ENCODE peak calls at places on chromosomes 3 and 15, in eight cellular contexts. Q is spleen, G is upper lobe of right lung, O is fibroblast of lung, U is heart left ventricle, Y is cardiac muscle cell, J is body of pancreas, L is hepatocyte. H is an unnamed sample.

GRCh38 chr15:96540283-96540682 is 209.8 kb downstream of the NR2F2 start:
- DNase-seq in L (no peak), Y (no peak), G (no peak), Q (no peak), O (no peak), J (no peak), U (no peak), H (no peak)

GRCh38 chr3:134074790-134075567 is 45.3 kb upstream of the SLCO2A1 start:
- DNase-seq in J (no peak), G (no peak), U (no peak), Y (no peak), Q (peak; percentile 59), O (no peak), L (no peak), H (no peak)

GRCh38 chr3:132659370-132660055 is at the start of gene ACAD11:
- DNase-seq in Q (peak; percentile 89), L (peak; percentile 78), G (peak; percentile 94), Y (peak; percentile 83), U (peak; percentile 78), J (peak; percentile 79), O (peak; percentile 81), H (peak; percentile 79)

GRCh38 chr3:14717307-14717706 is 42.4 kb downstream of the C3orf20 start:
- DNase-seq in Y (no peak), O (no peak), J (no peak), Q (no peak), L (no peak), U (no peak), G (no peak), H (no peak)

GRCh38 chr3:195226445-195226844 is 44.5 kb downstream of the XXYLT1 start:
- DNase-seq in O (no peak), Q (peak; percentile 47), J (no peak), L (no peak), Y (no peak), U (no peak), G (peak; percentile 30), H (peak; percentile 24)

GRCh38 chr15:67185621-67186225 is 68.7 kb downstream of the AAGAB start:
- DNase-seq in L (no peak), Y (no peak), Q (no peak), G (no peak), J (no peak), U (no peak), O (peak; percentile 60), H (peak; percentile 51)

GRCh38 chr3:45261333-45262110 is 35.4 kb upstream of the TMEM158 start:
- DNase-seq in G (no peak), O (no peak), Y (no peak), U (no peak), L (no peak), Q (no peak), J (no peak), H (no peak)

GRCh38 chr3:175485436-175485835 is 626.3 kb downstream of the NAALADL2 start:
- DNase-seq in L (no peak), G (no peak), U (no peak), J (no peak), Q (no peak), Y (no peak), O (no peak), H (no peak)

GRCh38 chr3:141570068-141570467 is 83.2 kb downstream of the RASA2 start:
- DNase-seq in L (no peak), G (no peak), J (no peak), Q (no peak), U (no peak), O (no peak), Y (no peak), H (no peak)

GRCh38 chr15:30791239-30791638 is 112.5 kb upstream of the FAN1 start:
- DNase-seq in J (peak; percentile 15), Q (no peak), G (no peak), O (no peak), Y (no peak), U (no peak), L (no peak), H (no peak)

GRCh38 chr3:178334239-178334638 is 202.0 kb upstream of the KCNMB2 start:
- DNase-seq in U (no peak), G (no peak), Q (peak; percentile 36), J (no peak), Y (no peak), O (no peak), L (no peak), H (no peak)

GRCh38 chr3:12644297-12644937 is 19.5 kb downstream of the RAF1 start:
- DNase-seq in L (no peak), Y (no peak), J (no peak), G (no peak), U (no peak), O (peak; percentile 92), Q (no peak), H (no peak)
- H3K4me3 ChIP-seq in L (no peak overlapping the region), Y (no peak overlapping the region), J (no peak overlapping the region), G (no peak overlapping the region), U (no peak overlapping the region), O (no peak overlapping the region), Q (no peak overlapping the region), H (no peak overlapping the region)

DNA sequence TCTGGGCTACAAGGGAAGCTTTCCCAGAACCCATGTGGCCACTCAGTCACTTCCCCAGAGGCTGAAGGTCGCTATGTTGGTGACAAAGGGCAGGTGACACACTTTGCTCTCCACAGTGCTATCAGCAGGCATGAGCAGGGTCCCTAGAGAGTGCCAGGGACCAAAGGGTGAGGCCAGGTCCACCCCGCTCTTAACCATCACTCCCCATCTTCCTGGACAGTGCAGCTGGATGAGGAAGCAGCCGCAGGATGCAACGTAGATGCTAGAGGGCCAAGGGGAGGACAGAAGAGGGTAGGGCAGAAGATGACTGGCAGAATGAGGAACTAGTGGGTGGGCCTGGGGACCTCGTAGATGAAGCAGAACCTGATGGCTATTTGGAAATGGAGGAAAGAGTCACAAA is 13.6 kb upstream of the LTF start:
- DNase-seq in L (no peak), U (no peak), G (no peak), O (no peak), Y (no peak), Q (no peak), J (no peak), H (no peak)
- H3K27ac ChIP-seq in L (no peak overlapping the region), U (no peak overlapping the region), G (no peak overlapping the region), O (no peak overlapping the region), Y (no peak overlapping the region), Q (no peak overlapping the region), J (no peak overlapping the region), H (no peak overlapping the region)

DNA sequence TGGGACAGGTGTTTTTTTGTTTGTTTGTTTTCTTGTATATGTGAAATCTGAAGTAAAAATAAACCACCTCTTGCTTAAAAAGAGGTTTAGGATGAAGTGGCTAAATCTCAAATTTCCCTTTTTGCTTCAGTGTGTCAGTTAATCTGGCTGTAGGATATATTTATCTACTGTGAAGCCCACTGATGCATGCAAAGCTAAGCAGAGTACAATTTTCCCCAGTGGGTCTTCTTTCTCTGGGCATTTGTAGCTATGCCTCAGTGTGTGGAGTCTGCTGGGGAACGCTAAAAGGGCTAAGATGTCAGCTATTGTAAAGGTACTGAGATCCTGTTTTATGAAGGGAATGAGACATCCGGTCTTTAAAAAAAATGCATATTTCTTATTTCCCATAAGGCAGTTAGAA is 190.6 kb downstream of the TCF12 start:
- DNase-seq in L (no peak), Q (no peak), G (no peak), Y (no peak), O (no peak), U (no peak), J (no peak), H (no peak)
- H3K4me3 ChIP-seq in L (no peak overlapping the region), Q (no peak overlapping the region), G (no peak overlapping the region), Y (no peak overlapping the region), O (no peak overlapping the region), U (no peak overlapping the region), J (no peak overlapping the region), H (no peak overlapping the region)

GRCh38 chr15:43748376-43748775 is 2.1 kb downstream of the PDIA3 start:
- DNase-seq in Y (no peak), U (no peak), L (no peak), J (no peak), Q (no peak), G (no peak), O (peak; percentile 15), H (no peak)
- H3K27ac ChIP-seq in Y (no peak overlapping the region), U (no peak overlapping the region), L (no peak overlapping the region), J (no peak overlapping the region), Q (no peak overlapping the region), G (no peak overlapping the region), O (no peak overlapping the region), H (peak overlapping the region; percentile 12)

DNA sequence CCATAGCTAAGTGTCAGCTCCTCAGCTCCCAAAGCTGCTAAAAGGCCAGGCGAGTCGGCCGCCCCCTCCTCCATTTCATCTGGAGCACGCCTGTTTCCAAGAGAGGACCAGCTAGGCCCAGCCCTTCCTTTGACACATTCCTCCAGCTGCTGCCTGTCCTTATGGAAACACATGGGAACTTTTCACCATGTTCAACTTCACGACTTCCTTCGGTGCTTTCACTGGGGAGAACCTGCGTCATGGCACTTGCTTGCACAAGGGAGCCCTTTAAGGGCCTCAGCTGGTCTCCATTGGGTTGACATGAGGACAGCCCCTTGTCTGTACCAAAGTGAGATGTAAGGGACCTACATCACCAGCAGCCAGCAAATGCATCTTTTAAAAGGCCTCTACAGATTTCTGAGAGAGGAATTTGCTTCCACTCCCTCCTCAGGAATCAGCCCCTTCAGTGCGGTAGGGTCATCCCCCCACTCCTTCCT is 2.1 kb downstream of the MAGI1 start:
- DNase-seq in Q (no peak), U (peak; percentile 72), L (peak; percentile 39), J (peak; percentile 20), Y (peak; percentile 56), O (peak; percentile 39), G (no peak), H (no peak)
- H3K4me3 ChIP-seq in Q (peak overlapping the region; percentile 74), U (peak overlapping the region; percentile 52), L (peak overlapping the region; percentile 47), J (peak overlapping the region; percentile 68), Y (peak overlapping the region; percentile 77), O (peak overlapping the region; percentile 89), G (peak overlapping the region; percentile 80), H (peak overlapping the region; percentile 46)

GRCh38 chr3:65483475-65483874 is 555.2 kb downstream of the MAGI1 start:
- DNase-seq in O (peak; percentile 34), J (peak; percentile 77), Y (peak; percentile 82), Q (peak; percentile 76), L (peak; percentile 41), U (peak; percentile 84), G (peak; percentile 72), H (no peak)
- H3K27ac ChIP-seq in O (no peak overlapping the region), J (no peak overlapping the region), Y (peak overlapping the region; percentile 74), Q (no peak overlapping the region), L (no peak overlapping the region), U (peak overlapping the region; percentile 82), G (no peak overlapping the region), H (no peak overlapping the region)

DNA sequence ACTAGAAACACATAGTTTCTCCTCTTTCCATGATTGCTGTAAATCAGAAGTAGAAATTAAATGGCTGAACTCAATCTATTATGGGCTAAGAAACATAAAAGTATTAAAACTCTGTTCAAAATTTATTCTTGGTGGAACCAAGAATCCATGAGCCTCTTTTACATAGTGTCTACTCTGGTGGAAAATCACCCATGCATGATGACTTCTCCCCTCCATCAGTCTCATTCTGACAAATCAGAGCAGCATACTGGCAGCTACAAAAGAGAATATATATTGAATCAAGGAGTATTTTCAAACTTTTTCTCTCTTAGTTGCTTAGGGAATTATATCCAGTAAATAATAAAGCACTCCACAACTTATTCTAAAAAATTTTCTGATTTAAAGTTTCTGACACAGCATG is 536.9 kb upstream of the CCDC54 start:
- DNase-seq in G (no peak), O (no peak), Q (no peak), Y (no peak), U (no peak), L (no peak), J (no peak), H (no peak)
- H3K4me3 ChIP-seq in G (no peak overlapping the region), O (no peak overlapping the region), Q (no peak overlapping the region), Y (no peak overlapping the region), U (no peak overlapping the region), L (no peak overlapping the region), J (no peak overlapping the region), H (no peak overlapping the region)

H was measured in Peyer's patch.